ENCODE peak calls at places on chromosomes 16 and 17, in five cellular contexts. B is lower leg skin, F is heart left ventricle, P is H54, T is NB4. Q is an unnamed sample.

GRCh38 chr17:17732892-17733670 is 51.8 kb downstream of the RAI1 start:
- DNase-seq in T (no peak), F (no peak), P (peak; percentile 97), B (no peak), Q (no peak)

GRCh38 chr17:43536236-43537088 is 9.7 kb downstream of the ETV4 start:
- DNase-seq in P (peak; percentile 49), B (no peak), T (peak; percentile 91), F (no peak), Q (no peak)

GRCh38 chr17:31859487-31860008 is 504 bp upstream of the COPRS start:
- DNase-seq in T (no peak), F (no peak), P (no peak), B (no peak), Q (no peak)

GRCh38 chr16:15607700-15608396 is 35.1 kb downstream of the MARF1 start:
- DNase-seq in F (peak; percentile 47), T (peak; percentile 29), B (no peak), P (no peak), Q (peak; percentile 58)

GRCh38 chr17:50909765-50910661 is 43.9 kb upstream of the TOB1 start:
- DNase-seq in B (no peak), F (no peak), P (no peak), T (peak; percentile 68), Q (no peak)

GRCh38 chr17:70271672-70272071 is 102.3 kb downstream of the KCNJ2 start:
- DNase-seq in P (no peak), F (no peak), B (no peak), T (no peak), Q (no peak)

GRCh38 chr16:24863582-24864437 is 18.0 kb downstream of the SLC5A11 start:
- DNase-seq in B (no peak), T (no peak), F (no peak), P (no peak), Q (no peak)

GRCh38 chr17:6713130-6713917 is at the start of gene SLC13A5:
- DNase-seq in B (no peak), P (no peak), F (peak; percentile 17), T (peak; percentile 47), Q (no peak)

GRCh38 chr17:40699880-40700279 is 3.7 kb downstream of the KRT24 start:
- DNase-seq in T (no peak), F (no peak), P (no peak), B (no peak), Q (peak; percentile 27)

GRCh38 chr17:31486351-31487062 is 95.0 kb downstream of the RAB11FIP4 start:
- DNase-seq in T (no peak), P (no peak), B (no peak), F (peak; percentile 39), Q (no peak)

GRCh38 chr17:42248351-42249179 is 27.6 kb downstream of the STAT5B start:
- DNase-seq in T (peak; percentile 94), B (peak; percentile 89), F (peak; percentile 90), P (no peak), Q (peak; percentile 78)

GRCh38 chr17:76145231-76146052 is 4.4 kb upstream of the FOXJ1 start:
- DNase-seq in B (no peak), P (no peak), F (no peak), T (no peak), Q (no peak)

GRCh38 chr17:50559674-50560184 is 786 bp upstream of the CACNA1G start:
- DNase-seq in F (no peak), T (peak; percentile 50), P (peak; percentile 93), B (peak; percentile 67), Q (peak; percentile 79)

GRCh38 chr16:68800257-68800875 is 43.0 kb upstream of the TANGO6 start:
- DNase-seq in P (peak; percentile 59), B (peak; percentile 51), T (peak; percentile 76), F (peak; percentile 10), Q (peak; percentile 46)

GRCh38 chr16:67000384-67001158 is 12.2 kb downstream of the CES4A start:
- DNase-seq in F (peak; percentile 35), B (peak; percentile 36), T (peak; percentile 28), P (no peak), Q (peak; percentile 61)

GRCh38 chr16:6206080-6206479 is 1108.5 kb upstream of the EEF2KMT start:
- DNase-seq in T (no peak), P (no peak), F (no peak), B (no peak), Q (no peak)

GRCh38 chr17:279776-280175 is 72.8 kb downstream of the RPH3AL start:
- DNase-seq in F (peak; percentile 3), T (no peak), P (no peak), B (no peak), Q (no peak)

GRCh38 chr17:43545383-43545632 is 832 bp downstream of the ETV4 start:
- DNase-seq in F (no peak), P (peak; percentile 42), T (no peak), B (no peak), Q (no peak)

GRCh38 chr17:21046215-21046614 is 3.4 kb upstream of the USP22 start:
- DNase-seq in B (no peak), T (no peak), F (no peak), P (no peak), Q (no peak)

GRCh38 chr16:88596477-88596876 is 26.3 kb downstream of the ZC3H18 start:
- DNase-seq in P (no peak), T (peak; percentile 21), F (no peak), B (no peak), Q (no peak)

GRCh38 chr17:3660311-3660891 is 8.0 kb downstream of the TAX1BP3 start:
- DNase-seq in P (no peak), F (no peak), T (no peak), B (no peak), Q (peak; percentile 31)

GRCh38 chr16:85140455-85141012 is 28.3 kb upstream of the CIBAR2 start:
- DNase-seq in F (no peak), P (no peak), B (no peak), T (no peak), Q (no peak)

GRCh38 chr16:89169778-89170177 is 1.8 kb upstream of the CDH15 start:
- DNase-seq in B (no peak), P (no peak), F (no peak), T (no peak), Q (no peak)

GRCh38 chr16:86383488-86384262 is 126.7 kb upstream of the FOXF1 start:
- DNase-seq in T (peak; percentile 69), P (peak; percentile 39), B (no peak), F (no peak), Q (peak; percentile 34)

GRCh38 chr16:68823401-68823800 is 19.9 kb upstream of the TANGO6 start:
- DNase-seq in T (no peak), B (no peak), F (no peak), P (peak; percentile 74), Q (no peak)

GRCh38 chr17:34683390-34683789 is 104.0 kb downstream of the TMEM132E start:
- DNase-seq in T (no peak), B (no peak), P (no peak), F (no peak), Q (no peak)

GRCh38 chr17:47275245-47275984 is 21.8 kb downstream of the ITGB3 start:
- DNase-seq in B (peak; percentile 81), P (no peak), T (no peak), F (peak; percentile 89), Q (peak; percentile 97)

GRCh38 chr16:85291302-85292148 is 179.3 kb upstream of the CIBAR2 start:
- DNase-seq in F (peak; percentile 58), T (peak; percentile 79), B (no peak), P (no peak), Q (no peak)

GRCh38 chr17:34226011-34226410 is 29.1 kb upstream of the CCL2 start:
- DNase-seq in T (no peak), F (no peak), P (no peak), B (no peak), Q (no peak)

GRCh38 chr16:85234310-85235235 is 122.3 kb upstream of the CIBAR2 start:
- DNase-seq in T (no peak), P (peak; percentile 97), B (peak; percentile 40), F (peak; percentile 76), Q (peak; percentile 79)

GRCh38 chr17:57424777-57425188 is 168.5 kb downstream of the MSI2 start:
- DNase-seq in T (peak; percentile 85), B (no peak), P (peak; percentile 56), F (no peak), Q (no peak)

GRCh38 chr16:87391950-87392822 is at the start of gene MAP1LC3B:
- DNase-seq in T (peak; percentile 97), F (peak; percentile 97), B (peak; percentile 95), P (peak; percentile 91), Q (peak; percentile 99)
- TF ChIP-seq POLR2A in T (peak; percentile 52), F (peak; percentile 99), B (no peak), P (peak; percentile 94), Q (peak; percentile 99)

DNA sequence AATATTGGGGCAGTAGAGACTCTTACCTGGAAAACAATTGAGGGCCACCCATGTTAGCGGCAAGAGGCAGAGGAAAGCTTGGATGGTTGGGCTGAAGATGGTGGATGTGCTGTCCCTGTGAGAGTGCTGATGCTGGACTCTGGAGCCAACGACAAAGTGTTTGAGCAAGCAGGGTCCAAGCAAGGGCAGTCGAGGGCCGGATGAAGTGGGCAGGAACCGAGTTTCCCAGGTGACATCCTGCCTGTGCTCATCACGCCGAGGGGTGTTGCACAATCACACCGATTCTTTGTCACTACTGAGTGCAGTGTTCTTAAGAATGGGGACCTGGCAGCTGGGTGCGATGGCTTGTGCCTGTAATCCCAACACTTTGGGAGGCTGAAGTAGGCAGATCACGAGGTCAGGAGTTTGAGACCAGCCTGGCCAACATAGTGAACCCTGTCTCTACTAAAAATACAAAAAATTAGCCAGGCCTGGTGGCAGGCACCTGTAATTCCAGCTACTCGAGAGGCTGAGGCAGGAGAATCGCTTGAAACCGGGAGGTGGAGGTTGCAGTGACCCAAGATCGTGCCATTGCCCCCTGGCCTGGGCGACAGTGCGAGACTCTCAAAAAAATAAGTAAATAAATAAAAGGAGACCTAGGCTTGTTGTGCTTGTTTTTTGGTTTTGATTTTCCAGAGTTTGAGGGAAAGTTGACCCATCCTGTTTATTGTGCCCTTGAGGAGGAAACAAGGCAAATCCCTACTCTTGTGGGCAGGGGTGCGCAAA is 6.1 kb downstream of the PYCARD start:
- DNase-seq in T (peak; percentile 58), P (no peak), B (no peak), F (no peak), Q (no peak)
- TF ChIP-seq POLR2A in T (no peak), P (no peak), B (no peak), F (no peak), Q (no peak)

DNA sequence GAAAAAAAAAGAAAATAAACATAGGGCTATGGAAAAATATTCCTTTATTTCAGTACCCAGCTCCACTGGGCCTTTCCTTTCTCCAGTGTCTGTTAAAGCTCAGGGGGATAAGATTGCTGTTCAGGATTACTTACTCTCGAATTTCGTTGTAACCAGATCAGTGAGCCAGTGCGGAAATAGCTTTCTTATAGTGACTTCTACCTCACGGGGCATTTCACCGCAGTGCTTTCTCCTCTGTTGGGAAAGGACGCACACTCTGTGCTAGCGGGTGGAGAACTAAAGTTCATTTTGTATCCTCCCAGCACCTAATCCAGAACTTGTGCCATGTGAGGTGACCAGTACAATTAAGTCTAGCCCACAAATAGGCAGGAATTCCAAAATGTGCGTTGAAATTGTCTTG is 38.3 kb downstream of the RPA1 start:
- DNase-seq in F (no peak), P (no peak), T (no peak), B (no peak), Q (no peak)
- TF ChIP-seq POLR2A in F (no peak), P (no peak), T (no peak), B (no peak), Q (no peak)

GRCh38 chr17:45322168-45322567 is 5.3 kb upstream of the MAP3K14 start:
- DNase-seq in F (no peak), P (no peak), T (no peak), B (no peak), Q (no peak)

GRCh38 chr17:45320931-45321461 is 4.2 kb upstream of the MAP3K14 start:
- DNase-seq in T (peak; percentile 80), B (no peak), F (no peak), P (peak; percentile 90), Q (no peak)

GRCh38 chr17:45326566-45326965 is 9.7 kb upstream of the MAP3K14 start:
- DNase-seq in P (no peak), T (no peak), F (no peak), B (no peak), Q (no peak)

GRCh38 chr17:45324336-45324735 is 7.5 kb upstream of the MAP3K14 start:
- DNase-seq in F (no peak), P (no peak), B (no peak), T (no peak), Q (no peak)

GRCh38 chr17:45325810-45326209 is 9.0 kb upstream of the MAP3K14 start:
- DNase-seq in B (no peak), P (no peak), T (no peak), F (no peak), Q (peak; percentile 3)
- TF ChIP-seq POLR2A in B (no peak), P (no peak), T (no peak), F (no peak), Q (no peak)